ENCODE peak calls at places on chromosomes 2 and 18, in nine cellular contexts. One of them, this sample, is unnamed. For H3K9me3, the result is how much of the 10 kb centered on the place peaks cover.

GRCh38 chr18:25490316-25490715 is 138.3 kb upstream of the ZNF521 start:
- DNase-seq in thyroid gland: no peak
- DNase-seq in sigmoid colon: no peak
- DNase-seq in adrenal gland: no peak
- DNase-seq in body of pancreas: no peak
- DNase-seq in A549: no peak
- DNase-seq in Peyer's patch: no peak
- DNase-seq in esophagus muscularis mucosa: no peak
- DNase-seq in stomach: no peak
- DNase-seq in this sample: no peak

GRCh38 chr2:9140570-9141378 is 65.8 kb upstream of the ASAP2 start:
- DNase-seq in thyroid gland: no peak
- DNase-seq in sigmoid colon: peak
- DNase-seq in adrenal gland: no peak
- DNase-seq in body of pancreas: no peak
- DNase-seq in A549: no peak
- DNase-seq in Peyer's patch: no peak
- DNase-seq in esophagus muscularis mucosa: no peak
- DNase-seq in stomach: no peak
- DNase-seq in this sample: no peak

GRCh38 chr2:48799605-48800004 is 44.1 kb upstream of the LHCGR start:
- DNase-seq in thyroid gland: no peak
- DNase-seq in sigmoid colon: no peak
- DNase-seq in adrenal gland: no peak
- DNase-seq in body of pancreas: no peak
- DNase-seq in A549: no peak
- DNase-seq in Peyer's patch: no peak
- DNase-seq in esophagus muscularis mucosa: no peak
- DNase-seq in stomach: no peak
- DNase-seq in this sample: no peak

GRCh38 chr2:26008851-26009566 is 24.9 kb upstream of the RAB10 start:
- DNase-seq in thyroid gland: peak
- DNase-seq in sigmoid colon: peak
- DNase-seq in adrenal gland: peak
- DNase-seq in body of pancreas: peak
- DNase-seq in A549: peak
- DNase-seq in Peyer's patch: peak
- DNase-seq in esophagus muscularis mucosa: no peak
- DNase-seq in stomach: peak
- DNase-seq in this sample: peak

GRCh38 chr2:47682231-47682749 is 100.7 kb upstream of the MSH6 start:
- DNase-seq in thyroid gland: no peak
- DNase-seq in sigmoid colon: no peak
- DNase-seq in adrenal gland: no peak
- DNase-seq in body of pancreas: no peak
- DNase-seq in A549: no peak
- DNase-seq in Peyer's patch: no peak
- DNase-seq in esophagus muscularis mucosa: no peak
- DNase-seq in stomach: no peak
- DNase-seq in this sample: no peak

GRCh38 chr2:71531522-71532047 is 78.2 kb downstream of the DYSF start:
- DNase-seq in thyroid gland: no peak
- DNase-seq in sigmoid colon: no peak
- DNase-seq in adrenal gland: peak
- DNase-seq in body of pancreas: no peak
- DNase-seq in A549: peak
- DNase-seq in Peyer's patch: no peak
- DNase-seq in esophagus muscularis mucosa: no peak
- DNase-seq in stomach: no peak
- DNase-seq in this sample: no peak

GRCh38 chr2:19764998-19765397 is 136.8 kb downstream of the TTC32 start:
- DNase-seq in thyroid gland: no peak
- DNase-seq in sigmoid colon: no peak
- DNase-seq in adrenal gland: peak
- DNase-seq in body of pancreas: no peak
- DNase-seq in A549: no peak
- DNase-seq in Peyer's patch: no peak
- DNase-seq in esophagus muscularis mucosa: no peak
- DNase-seq in stomach: no peak
- DNase-seq in this sample: no peak

GRCh38 chr2:88016948-88017779 is 817 bp upstream of the RNU2-63P start:
- DNase-seq in thyroid gland: no peak
- DNase-seq in sigmoid colon: peak
- DNase-seq in adrenal gland: no peak
- DNase-seq in body of pancreas: peak
- DNase-seq in A549: peak
- DNase-seq in Peyer's patch: no peak
- DNase-seq in esophagus muscularis mucosa: no peak
- DNase-seq in stomach: peak
- DNase-seq in this sample: peak

GRCh38 chr18:22639026-22639463 is 221.3 kb upstream of the CTAGE1 start:
- DNase-seq in thyroid gland: no peak
- DNase-seq in sigmoid colon: no peak
- DNase-seq in adrenal gland: no peak
- DNase-seq in body of pancreas: no peak
- DNase-seq in A549: peak
- DNase-seq in Peyer's patch: no peak
- DNase-seq in esophagus muscularis mucosa: no peak
- DNase-seq in stomach: no peak
- DNase-seq in this sample: no peak

GRCh38 chr2:222938327-222938726 is 77.5 kb downstream of the ACSL3 start:
- DNase-seq in thyroid gland: no peak
- DNase-seq in sigmoid colon: no peak
- DNase-seq in adrenal gland: no peak
- DNase-seq in body of pancreas: no peak
- DNase-seq in A549: peak
- DNase-seq in Peyer's patch: no peak
- DNase-seq in esophagus muscularis mucosa: no peak
- DNase-seq in stomach: no peak
- DNase-seq in this sample: no peak

GRCh38 chr2:212659441-212659840 is 120.8 kb upstream of the ERBB4 start:
- DNase-seq in thyroid gland: no peak
- DNase-seq in sigmoid colon: no peak
- DNase-seq in adrenal gland: no peak
- DNase-seq in body of pancreas: no peak
- DNase-seq in A549: no peak
- DNase-seq in Peyer's patch: no peak
- DNase-seq in esophagus muscularis mucosa: no peak
- DNase-seq in stomach: no peak
- DNase-seq in this sample: no peak

GRCh38 chr2:105517814-105518705 is 119.2 kb upstream of the FHL2 start:
- DNase-seq in thyroid gland: peak
- DNase-seq in sigmoid colon: peak
- DNase-seq in adrenal gland: peak
- DNase-seq in body of pancreas: peak
- DNase-seq in A549: no peak
- DNase-seq in Peyer's patch: no peak
- DNase-seq in esophagus muscularis mucosa: peak
- DNase-seq in stomach: peak
- DNase-seq in this sample: no peak

GRCh38 chr2:65300134-65300771 is 72.6 kb downstream of the ACTR2 start:
- DNase-seq in thyroid gland: peak
- DNase-seq in sigmoid colon: peak
- DNase-seq in adrenal gland: peak
- DNase-seq in body of pancreas: peak
- DNase-seq in A549: no peak
- DNase-seq in Peyer's patch: no peak
- DNase-seq in esophagus muscularis mucosa: peak
- DNase-seq in stomach: peak
- DNase-seq in this sample: peak

GRCh38 chr2:238601433-238602222 is 174.9 kb downstream of the ASB1 start:
- DNase-seq in thyroid gland: peak
- DNase-seq in sigmoid colon: peak
- DNase-seq in adrenal gland: peak
- DNase-seq in body of pancreas: peak
- DNase-seq in A549: no peak
- DNase-seq in Peyer's patch: no peak
- DNase-seq in esophagus muscularis mucosa: peak
- DNase-seq in stomach: no peak
- DNase-seq in this sample: peak

GRCh38 chr2:46014911-46015654 is 282.1 kb upstream of the EPAS1 start:
- DNase-seq in thyroid gland: peak
- DNase-seq in sigmoid colon: no peak
- DNase-seq in adrenal gland: no peak
- DNase-seq in body of pancreas: no peak
- DNase-seq in A549: no peak
- DNase-seq in Peyer's patch: no peak
- DNase-seq in esophagus muscularis mucosa: peak
- DNase-seq in stomach: no peak
- DNase-seq in this sample: no peak

GRCh38 chr2:43637030-43637803 is at the start of gene PLEKHH2:
- DNase-seq in thyroid gland: peak
- DNase-seq in sigmoid colon: peak
- DNase-seq in adrenal gland: peak
- DNase-seq in body of pancreas: peak
- DNase-seq in A549: peak
- DNase-seq in Peyer's patch: peak
- DNase-seq in esophagus muscularis mucosa: peak
- DNase-seq in stomach: peak
- DNase-seq in this sample: peak

GRCh38 chr2:191508738-191509137 is 169.2 kb upstream of the NABP1 start:
- DNase-seq in thyroid gland: no peak
- DNase-seq in sigmoid colon: no peak
- DNase-seq in adrenal gland: no peak
- DNase-seq in body of pancreas: no peak
- DNase-seq in A549: peak
- DNase-seq in Peyer's patch: no peak
- DNase-seq in esophagus muscularis mucosa: no peak
- DNase-seq in stomach: no peak
- DNase-seq in this sample: no peak

GRCh38 chr18:54357082-54357659 is 487 bp downstream of the STARD6 start:
- DNase-seq in thyroid gland: no peak
- DNase-seq in sigmoid colon: no peak
- DNase-seq in adrenal gland: no peak
- DNase-seq in body of pancreas: no peak
- DNase-seq in A549: no peak
- DNase-seq in Peyer's patch: no peak
- DNase-seq in esophagus muscularis mucosa: peak
- DNase-seq in stomach: no peak
- DNase-seq in this sample: no peak

GRCh38 chr2:157620956-157621355 is 7.7 kb downstream of the ACVR1C start:
- DNase-seq in thyroid gland: no peak
- DNase-seq in sigmoid colon: no peak
- DNase-seq in adrenal gland: no peak
- DNase-seq in body of pancreas: no peak
- DNase-seq in A549: no peak
- DNase-seq in Peyer's patch: no peak
- DNase-seq in esophagus muscularis mucosa: no peak
- DNase-seq in stomach: no peak
- DNase-seq in this sample: no peak

GRCh38 chr2:171807130-171807529 is 86.9 kb downstream of the SLC25A12 start:
- DNase-seq in thyroid gland: no peak
- DNase-seq in sigmoid colon: no peak
- DNase-seq in adrenal gland: no peak
- DNase-seq in body of pancreas: no peak
- DNase-seq in A549: no peak
- DNase-seq in Peyer's patch: no peak
- DNase-seq in esophagus muscularis mucosa: no peak
- DNase-seq in stomach: no peak
- DNase-seq in this sample: no peak

GRCh38 chr18:703660-704018 is 8.8 kb downstream of the ENOSF1 start:
- DNase-seq in thyroid gland: no peak
- DNase-seq in sigmoid colon: no peak
- DNase-seq in adrenal gland: no peak
- DNase-seq in body of pancreas: no peak
- DNase-seq in A549: peak
- DNase-seq in Peyer's patch: no peak
- DNase-seq in esophagus muscularis mucosa: no peak
- DNase-seq in stomach: peak
- DNase-seq in this sample: no peak
- H3K27ac ChIP-seq in thyroid gland: no peak
- H3K27ac ChIP-seq in sigmoid colon: peak
- H3K27ac ChIP-seq in adrenal gland: no peak
- H3K27ac ChIP-seq in body of pancreas: no peak
- H3K27ac ChIP-seq in A549: peak
- H3K27ac ChIP-seq in Peyer's patch: no peak
- H3K27ac ChIP-seq in esophagus muscularis mucosa: peak
- H3K27ac ChIP-seq in stomach: peak
- H3K27ac ChIP-seq in this sample: no peak

GRCh38 chr2:27573452-27573851 is 9.4 kb upstream of the ZNF512 start:
- DNase-seq in thyroid gland: no peak
- DNase-seq in sigmoid colon: no peak
- DNase-seq in adrenal gland: no peak
- DNase-seq in body of pancreas: no peak
- DNase-seq in A549: no peak
- DNase-seq in Peyer's patch: no peak
- DNase-seq in esophagus muscularis mucosa: peak
- DNase-seq in stomach: no peak
- DNase-seq in this sample: no peak
- H3K9me3 ChIP-seq in thyroid gland: under half
- H3K9me3 ChIP-seq in sigmoid colon: under half
- H3K9me3 ChIP-seq in adrenal gland: under half
- H3K9me3 ChIP-seq in body of pancreas: under half
- H3K9me3 ChIP-seq in A549: half or more
- H3K9me3 ChIP-seq in Peyer's patch: under half
- H3K9me3 ChIP-seq in esophagus muscularis mucosa: under half
- H3K9me3 ChIP-seq in stomach: half or more
- H3K9me3 ChIP-seq in this sample: under half

DNA sequence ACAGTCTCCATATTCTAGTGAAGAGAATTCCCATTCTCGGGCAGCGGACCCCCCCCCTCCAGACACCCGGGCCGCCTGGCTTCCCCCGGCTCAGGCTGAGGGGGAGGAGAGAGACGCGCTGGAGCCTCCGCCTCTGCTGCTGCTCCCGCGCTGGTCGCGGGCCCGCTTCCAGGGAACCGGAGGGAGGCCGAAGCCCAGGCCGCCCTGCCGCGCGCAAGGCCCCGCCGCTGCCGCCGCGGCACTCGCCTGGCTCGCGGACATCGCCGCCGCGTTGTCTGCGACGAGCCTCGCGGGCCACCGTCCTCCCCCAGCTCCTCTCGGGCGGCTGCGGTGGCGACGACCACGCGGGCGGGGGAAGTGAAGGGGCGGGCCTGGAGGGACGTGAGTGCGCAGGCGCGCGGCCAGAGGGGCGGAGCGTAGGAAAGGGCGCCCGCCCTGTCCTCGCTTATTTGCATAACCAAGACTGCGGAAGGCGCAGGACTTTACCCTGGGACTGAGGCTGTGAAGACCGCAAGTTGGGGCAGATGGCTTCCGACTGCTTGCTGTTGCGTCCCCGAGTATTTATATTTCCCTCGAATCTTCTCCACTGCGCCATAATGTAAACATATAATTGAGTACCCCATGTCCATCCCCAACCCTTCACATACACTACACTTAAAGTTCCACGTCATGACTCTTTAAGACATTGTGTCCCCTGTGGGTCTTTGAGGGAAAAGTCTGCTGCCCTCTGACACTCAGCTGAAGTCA is at the start of gene ARL5A:
- DNase-seq in thyroid gland: peak
- DNase-seq in sigmoid colon: peak
- DNase-seq in adrenal gland: peak
- DNase-seq in body of pancreas: peak
- DNase-seq in A549: peak
- DNase-seq in Peyer's patch: peak
- DNase-seq in esophagus muscularis mucosa: peak
- DNase-seq in stomach: peak
- DNase-seq in this sample: peak
- TF ChIP-seq POLR2A in thyroid gland: no peak
- TF ChIP-seq POLR2A in sigmoid colon: peak
- TF ChIP-seq POLR2A in adrenal gland: peak
- TF ChIP-seq POLR2A in body of pancreas: peak
- TF ChIP-seq POLR2A in A549: peak
- TF ChIP-seq POLR2A in Peyer's patch: peak
- TF ChIP-seq POLR2A in esophagus muscularis mucosa: peak
- TF ChIP-seq POLR2A in stomach: no peak
- TF ChIP-seq POLR2A in this sample: peak

GRCh38 chr2:109563980-109564550 is 49.7 kb downstream of the SEPTIN10 start:
- DNase-seq in thyroid gland: no peak
- DNase-seq in sigmoid colon: no peak
- DNase-seq in adrenal gland: no peak
- DNase-seq in body of pancreas: no peak
- DNase-seq in A549: no peak
- DNase-seq in Peyer's patch: no peak
- DNase-seq in esophagus muscularis mucosa: no peak
- DNase-seq in stomach: no peak
- DNase-seq in this sample: no peak
- H3K27ac ChIP-seq in thyroid gland: no peak
- H3K27ac ChIP-seq in sigmoid colon: no peak
- H3K27ac ChIP-seq in adrenal gland: no peak
- H3K27ac ChIP-seq in body of pancreas: no peak
- H3K27ac ChIP-seq in A549: peak
- H3K27ac ChIP-seq in Peyer's patch: no peak
- H3K27ac ChIP-seq in esophagus muscularis mucosa: no peak
- H3K27ac ChIP-seq in stomach: no peak
- H3K27ac ChIP-seq in this sample: no peak